ENCODE peak calls at places on chromosomes 6 and 20, in four cellular contexts. One of them, this sample, is unnamed. For H3K4me1, the result is how much of the 10 kb centered on the place peaks cover.

GRCh38 chr6:159727717-159728440 is 573 bp downstream of the WTAP start:
- DNase-seq in HepG2: peak
- DNase-seq in H1: no peak
- DNase-seq in GM12878: no peak
- DNase-seq in this sample: no peak

GRCh38 chr6:35370799-35371493 is 28.6 kb downstream of the PPARD start:
- DNase-seq in HepG2: no peak
- DNase-seq in H1: no peak
- DNase-seq in GM12878: no peak
- DNase-seq in this sample: no peak

GRCh38 chr20:56414842-56415765 is 3.0 kb downstream of the CASS4 start:
- DNase-seq in HepG2: no peak
- DNase-seq in H1: no peak
- DNase-seq in GM12878: no peak
- DNase-seq in this sample: no peak

GRCh38 chr6:88761237-88762031 is 202.0 kb downstream of the RNGTT start:
- DNase-seq in HepG2: no peak
- DNase-seq in H1: no peak
- DNase-seq in GM12878: peak
- DNase-seq in this sample: no peak

GRCh38 chr20:9609892-9610502 is 95.6 kb downstream of the LAMP5 start:
- DNase-seq in HepG2: peak
- DNase-seq in H1: peak
- DNase-seq in GM12878: peak
- DNase-seq in this sample: peak

GRCh38 chr6:111615916-111616612 is 10.4 kb upstream of the TRAF3IP2 start:
- DNase-seq in HepG2: peak
- DNase-seq in H1: no peak
- DNase-seq in GM12878: no peak
- DNase-seq in this sample: no peak

GRCh38 chr6:51514396-51515051 is 572.9 kb downstream of the PKHD1 start:
- DNase-seq in HepG2: no peak
- DNase-seq in H1: no peak
- DNase-seq in GM12878: no peak
- DNase-seq in this sample: no peak

GRCh38 chr6:98525860-98526259 is 308.5 kb upstream of the POU3F2 start:
- DNase-seq in HepG2: no peak
- DNase-seq in H1: no peak
- DNase-seq in GM12878: no peak
- DNase-seq in this sample: peak

GRCh38 chr20:62571667-62572344 is 70.5 kb upstream of the SLCO4A1 start:
- DNase-seq in HepG2: peak
- DNase-seq in H1: no peak
- DNase-seq in GM12878: no peak
- DNase-seq in this sample: no peak

GRCh38 chr6:107019047-107019446 is 9.0 kb upstream of the MTRES1 start:
- DNase-seq in HepG2: no peak
- DNase-seq in H1: no peak
- DNase-seq in GM12878: no peak
- DNase-seq in this sample: no peak

GRCh38 chr6:107154131-107154906 is 39.0 kb upstream of the BEND3 start:
- DNase-seq in HepG2: peak
- DNase-seq in H1: no peak
- DNase-seq in GM12878: no peak
- DNase-seq in this sample: peak

GRCh38 chr20:19889011-19889953 is 127.9 kb upstream of the NAA20 start:
- DNase-seq in HepG2: no peak
- DNase-seq in H1: no peak
- DNase-seq in GM12878: no peak
- DNase-seq in this sample: no peak

GRCh38 chr20:44750081-44750805 is 4.6 kb downstream of the KCNK15 start:
- DNase-seq in HepG2: no peak
- DNase-seq in H1: peak
- DNase-seq in GM12878: no peak
- DNase-seq in this sample: no peak

GRCh38 chr6:52566853-52567279 is 10.0 kb downstream of the TRAM2 start:
- DNase-seq in HepG2: peak
- DNase-seq in H1: no peak
- DNase-seq in GM12878: no peak
- DNase-seq in this sample: no peak

GRCh38 chr6:46254946-46255345 is 84.2 kb upstream of the ENPP5 start:
- DNase-seq in HepG2: no peak
- DNase-seq in H1: no peak
- DNase-seq in GM12878: no peak
- DNase-seq in this sample: no peak

GRCh38 chr6:88730602-88731001 is 232.8 kb downstream of the RNGTT start:
- DNase-seq in HepG2: no peak
- DNase-seq in H1: no peak
- DNase-seq in GM12878: no peak
- DNase-seq in this sample: peak

GRCh38 chr6:160519603-160520042 is 144.5 kb downstream of the LPA start:
- DNase-seq in HepG2: no peak
- DNase-seq in H1: no peak
- DNase-seq in GM12878: no peak
- DNase-seq in this sample: no peak

GRCh38 chr20:35006009-35006408 is 50.3 kb downstream of the MYH7B start:
- DNase-seq in HepG2: no peak
- DNase-seq in H1: no peak
- DNase-seq in GM12878: no peak
- DNase-seq in this sample: no peak

GRCh38 chr20:63238491-63239126 is 2.9 kb downstream of the BIRC7 start:
- DNase-seq in HepG2: no peak
- DNase-seq in H1: no peak
- DNase-seq in GM12878: no peak
- DNase-seq in this sample: no peak

GRCh38 chr6:9699890-9700289 is 715.0 kb downstream of the TFAP2A start:
- DNase-seq in HepG2: no peak
- DNase-seq in H1: no peak
- DNase-seq in GM12878: no peak
- DNase-seq in this sample: no peak

GRCh38 chr6:36443951-36444428 is 1.2 kb downstream of the KCTD20 start:
- DNase-seq in HepG2: peak
- DNase-seq in H1: no peak
- DNase-seq in GM12878: no peak
- DNase-seq in this sample: no peak

DNA sequence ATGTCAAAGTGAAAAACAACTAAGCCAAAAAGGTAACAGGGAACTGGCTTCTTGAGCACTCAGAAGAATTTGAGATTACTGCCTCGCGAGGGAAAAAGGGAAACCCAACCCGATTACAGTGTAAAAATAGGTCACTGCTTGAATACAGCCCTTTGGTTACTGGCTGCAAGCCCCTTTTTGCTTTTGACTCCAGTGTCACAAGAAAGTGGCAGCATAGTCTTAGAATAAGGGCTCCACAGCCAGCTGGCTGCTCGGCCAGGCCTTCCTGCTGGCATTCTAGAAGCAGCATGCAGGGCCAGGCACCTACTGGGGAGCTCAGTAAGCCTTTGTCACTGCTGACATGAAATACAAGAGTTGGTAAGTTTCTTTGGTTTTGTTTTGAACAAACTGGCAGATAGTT is 83.0 kb downstream of the ZHX3 start:
- DNase-seq in HepG2: no peak
- DNase-seq in H1: no peak
- DNase-seq in GM12878: no peak
- DNase-seq in this sample: no peak
- H3K4me1 ChIP-seq in HepG2: under half
- H3K4me1 ChIP-seq in H1: under half
- H3K4me1 ChIP-seq in GM12878: under half
- H3K4me1 ChIP-seq in this sample: under half

GRCh38 chr6:154613137-154613676 is 102.7 kb upstream of the CNKSR3 start:
- DNase-seq in HepG2: no peak
- DNase-seq in H1: no peak
- DNase-seq in GM12878: no peak
- DNase-seq in this sample: no peak
- TF ChIP-seq SUZ12 in HepG2: no peak
- TF ChIP-seq SUZ12 in H1: no peak
- TF ChIP-seq SUZ12 in GM12878: no peak
- TF ChIP-seq SUZ12 in this sample: no peak

GRCh38 chr6:24376875-24377274 is 19.0 kb upstream of the DCDC2 start:
- DNase-seq in HepG2: no peak
- DNase-seq in H1: no peak
- DNase-seq in GM12878: no peak
- DNase-seq in this sample: no peak

GRCh38 chr6:24385536-24386269 is 17.0 kb upstream of the MRS2 start:
- DNase-seq in HepG2: peak
- DNase-seq in H1: no peak
- DNase-seq in GM12878: no peak
- DNase-seq in this sample: no peak

GRCh38 chr6:24381476-24382219 is 21.1 kb upstream of the MRS2 start:
- DNase-seq in HepG2: no peak
- DNase-seq in H1: no peak
- DNase-seq in GM12878: no peak
- DNase-seq in this sample: no peak

GRCh38 chr6:24378473-24379097 is 20.7 kb upstream of the DCDC2 start:
- DNase-seq in HepG2: peak
- DNase-seq in H1: no peak
- DNase-seq in GM12878: no peak
- DNase-seq in this sample: no peak

GRCh38 chr6:24382220-24382540 is 20.6 kb upstream of the MRS2 start:
- DNase-seq in HepG2: no peak
- DNase-seq in H1: no peak
- DNase-seq in GM12878: no peak
- DNase-seq in this sample: no peak
- H3K4me1 ChIP-seq in HepG2: half or more
- H3K4me1 ChIP-seq in H1: under half
- H3K4me1 ChIP-seq in GM12878: under half
- H3K4me1 ChIP-seq in this sample: under half

GRCh38 chr6:34145161-34146020 is 496 bp downstream of the GRM4 start:
- DNase-seq in HepG2: no peak
- DNase-seq in H1: peak
- DNase-seq in GM12878: no peak
- DNase-seq in this sample: no peak
- TF ChIP-seq SUZ12 in HepG2: no peak
- TF ChIP-seq SUZ12 in H1: peak
- TF ChIP-seq SUZ12 in GM12878: peak
- TF ChIP-seq SUZ12 in this sample: no peak

GRCh38 chr6:82032444-82032843 is 215.1 kb downstream of the IBTK start:
- DNase-seq in HepG2: no peak
- DNase-seq in H1: no peak
- DNase-seq in GM12878: no peak
- DNase-seq in this sample: no peak

GRCh38 chr6:82030301-82030700 is 217.2 kb downstream of the IBTK start:
- DNase-seq in HepG2: no peak
- DNase-seq in H1: no peak
- DNase-seq in GM12878: no peak
- DNase-seq in this sample: no peak

GRCh38 chr6:82025271-82025670 is 222.3 kb downstream of the IBTK start:
- DNase-seq in HepG2: no peak
- DNase-seq in H1: no peak
- DNase-seq in GM12878: no peak
- DNase-seq in this sample: no peak

GRCh38 chr6:82033631-82034211 is 213.8 kb downstream of the IBTK start:
- DNase-seq in HepG2: no peak
- DNase-seq in H1: no peak
- DNase-seq in GM12878: no peak
- DNase-seq in this sample: no peak

DNA sequence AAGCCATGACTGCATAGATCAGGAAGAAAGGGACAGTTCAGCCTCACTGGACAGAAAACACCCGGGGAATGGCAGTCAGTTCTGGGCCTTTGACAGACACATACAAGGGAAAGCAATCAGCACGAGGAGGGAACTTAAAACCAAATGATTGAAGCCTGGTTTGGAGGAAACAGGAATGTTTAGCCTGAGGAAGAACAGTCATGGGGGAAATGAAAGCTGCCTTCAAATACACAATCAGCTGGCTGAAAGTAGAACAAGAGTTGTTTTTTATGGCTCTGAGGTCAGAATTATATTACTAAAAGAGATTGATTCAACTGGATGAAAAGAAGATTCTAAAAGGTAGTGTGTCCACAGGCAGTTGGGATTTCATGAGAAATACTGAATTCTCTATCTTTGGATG is 216.8 kb downstream of the IBTK start:
- DNase-seq in HepG2: no peak
- DNase-seq in H1: no peak
- DNase-seq in GM12878: no peak
- DNase-seq in this sample: no peak
- H3K4me1 ChIP-seq in HepG2: under half
- H3K4me1 ChIP-seq in H1: under half
- H3K4me1 ChIP-seq in GM12878: under half
- H3K4me1 ChIP-seq in this sample: under half

DNA sequence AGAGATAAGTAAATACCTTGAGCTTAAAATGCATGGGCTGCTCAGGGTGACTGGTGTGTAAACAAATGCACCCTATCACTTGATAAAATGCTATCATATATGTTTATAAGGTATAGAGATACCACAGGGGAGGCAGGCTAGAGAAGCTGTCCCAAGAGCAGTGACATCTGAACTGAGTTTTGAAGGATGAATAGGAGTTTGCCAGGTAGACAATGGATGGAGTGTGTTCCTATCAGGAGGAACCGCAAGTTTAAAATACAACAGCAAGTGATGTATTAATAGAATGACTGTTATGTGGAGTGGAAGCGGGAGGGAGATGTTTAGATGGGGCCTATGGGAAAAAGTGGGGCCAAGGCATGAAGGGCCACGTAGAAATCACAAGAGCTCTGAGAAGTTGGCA is 38.7 kb upstream of the CHMP4B start:
- DNase-seq in HepG2: no peak
- DNase-seq in H1: no peak
- DNase-seq in GM12878: no peak
- DNase-seq in this sample: no peak
- TF ChIP-seq SUZ12 in HepG2: no peak
- TF ChIP-seq SUZ12 in H1: no peak
- TF ChIP-seq SUZ12 in GM12878: no peak
- TF ChIP-seq SUZ12 in this sample: no peak

GRCh38 chr6:108618623-108619152 is 58.0 kb downstream of the FOXO3 start:
- DNase-seq in HepG2: no peak
- DNase-seq in H1: no peak
- DNase-seq in GM12878: no peak
- DNase-seq in this sample: no peak
- H3K4me1 ChIP-seq in HepG2: under half
- H3K4me1 ChIP-seq in H1: under half
- H3K4me1 ChIP-seq in GM12878: under half
- H3K4me1 ChIP-seq in this sample: under half

DNA sequence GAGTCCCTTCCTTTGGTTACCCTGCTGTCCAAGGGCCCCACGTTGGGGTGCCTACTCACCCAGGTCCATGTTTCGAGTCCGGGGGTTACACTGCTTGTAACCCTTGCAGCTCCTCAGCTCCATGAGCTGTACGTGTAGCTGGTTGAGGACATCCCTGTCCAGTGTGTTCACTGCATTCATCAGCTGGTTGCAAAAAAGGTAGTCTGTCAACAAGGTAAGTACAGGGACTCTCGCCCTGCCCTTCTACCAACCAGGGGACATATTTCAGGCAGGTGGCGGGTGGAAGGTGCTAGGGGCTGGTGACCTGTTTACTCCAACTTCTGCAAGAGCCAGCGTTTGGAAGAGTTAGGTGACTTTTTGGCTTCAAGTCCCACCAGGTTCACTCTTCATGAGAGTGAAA is 123.6 kb downstream of the SULF2 start:
- DNase-seq in HepG2: no peak
- DNase-seq in H1: no peak
- DNase-seq in GM12878: no peak
- DNase-seq in this sample: no peak
- TF ChIP-seq SUZ12 in HepG2: no peak
- TF ChIP-seq SUZ12 in H1: no peak
- TF ChIP-seq SUZ12 in GM12878: no peak
- TF ChIP-seq SUZ12 in this sample: no peak